ENCODE peak calls at places on chromosomes 3 and 15, in four cellular contexts. J, P, Q and C are unnamed samples.
A peak's percentile ranks its signal among the peaks of the same experiment; 100 is the strongest.

GRCh38 chr3:4401441-4401840 is 65.6 kb downstream of the SUMF1 start:
- DNase-seq in J (no peak), P (no peak), Q (no peak), C (no peak)

GRCh38 chr3:168117853-168118313 is 22.2 kb upstream of the GOLIM4 start:
- DNase-seq in J (no peak), P (no peak), Q (no peak), C (no peak)

GRCh38 chr3:140505256-140505655 is 172.6 kb upstream of the TRIM42 start:
- DNase-seq in J (no peak), P (no peak), Q (peak; percentile 21), C (no peak)

GRCh38 chr15:80970018-80970657 is 19.5 kb downstream of the MESD start:
- DNase-seq in J (no peak), P (peak; percentile 48), Q (peak; percentile 5), C (no peak)

GRCh38 chr3:30511524-30512278 is 94.7 kb upstream of the TGFBR2 start:
- DNase-seq in J (no peak), P (peak; percentile 31), Q (peak; percentile 30), C (no peak)

GRCh38 chr3:87855626-87856025 is 203.2 kb downstream of the CGGBP1 start:
- DNase-seq in J (no peak), P (no peak), Q (no peak), C (no peak)

GRCh38 chr3:193228206-193228605 is 12.8 kb upstream of the PLAAT1 start:
- DNase-seq in J (no peak), P (no peak), Q (no peak), C (no peak)

GRCh38 chr15:72809329-72809728 is 25.8 kb upstream of the ADPGK start:
- DNase-seq in J (no peak), P (no peak), Q (no peak), C (no peak)

GRCh38 chr3:115399751-115400150 is 223.6 kb upstream of the GAP43 start:
- DNase-seq in J (no peak), P (no peak), Q (no peak), C (no peak)

GRCh38 chr15:64014995-64015394 is 31.3 kb downstream of the DAPK2 start:
- DNase-seq in J (no peak), P (no peak), Q (peak; percentile 70), C (no peak)

GRCh38 chr3:105527949-105528348 is 161.2 kb downstream of the ALCAM start:
- DNase-seq in J (no peak), P (no peak), Q (no peak), C (no peak)

GRCh38 chr3:59839283-59839682 is 789.5 kb upstream of the CFAP20DC start:
- DNase-seq in J (no peak), P (no peak), Q (no peak), C (no peak)

GRCh38 chr15:92682772-92683510 is 27.4 kb upstream of the FAM174B start:
- DNase-seq in J (no peak), P (no peak), Q (no peak), C (no peak)

GRCh38 chr3:57127849-57128566 is 37.1 kb downstream of the IL17RD start:
- DNase-seq in J (no peak), P (no peak), Q (no peak), C (no peak)

GRCh38 chr15:74978503-74978902 is 16.9 kb upstream of the SCAMP5 start:
- DNase-seq in J (no peak), P (no peak), Q (no peak), C (no peak)

GRCh38 chr3:139302084-139302800 is 41.6 kb upstream of the MRPS22 start:
- DNase-seq in J (no peak), P (peak; percentile 3), Q (peak; percentile 33), C (no peak)

GRCh38 chr3:86782271-86782670 is 208.7 kb downstream of the VGLL3 start:
- DNase-seq in J (no peak), P (no peak), Q (no peak), C (no peak)

GRCh38 chr3:167057586-167057985 is 322.5 kb downstream of the ZBBX start:
- DNase-seq in J (no peak), P (no peak), Q (no peak), C (no peak)

GRCh38 chr3:17442332-17443049 is 299.9 kb downstream of the TBC1D5 start:
- DNase-seq in J (no peak), P (no peak), Q (no peak), C (no peak)

GRCh38 chr3:27963519-27963918 is 241.4 kb upstream of the EOMES start:
- DNase-seq in J (no peak), P (no peak), Q (no peak), C (no peak)

GRCh38 chr3:11452988-11453847 is 181.0 kb downstream of the ATG7 start:
- DNase-seq in J (no peak), P (no peak), Q (no peak), C (no peak)

GRCh38 chr3:13544293-13544831 is 4.6 kb upstream of the FBLN2 start:
- DNase-seq in J (no peak), P (no peak), Q (no peak), C (no peak)

GRCh38 chr3:101379695-101380376 is 59.5 kb upstream of the IMPG2 start:
- DNase-seq in J (no peak), P (no peak), Q (no peak), C (no peak)

GRCh38 chr15:29968099-29968892 is 114.5 kb upstream of the GOLGA8J start:
- DNase-seq in J (peak; percentile 87), P (peak; percentile 10), Q (no peak), C (no peak)

GRCh38 chr15:66278061-66278460 is 15.3 kb upstream of the DIS3L start:
- DNase-seq in J (no peak), P (no peak), Q (no peak), C (no peak)

GRCh38 chr3:113212155-113212844 is 943 bp downstream of the BOC start:
- DNase-seq in J (no peak), P (peak; percentile 25), Q (no peak), C (peak; percentile 76)

DNA sequence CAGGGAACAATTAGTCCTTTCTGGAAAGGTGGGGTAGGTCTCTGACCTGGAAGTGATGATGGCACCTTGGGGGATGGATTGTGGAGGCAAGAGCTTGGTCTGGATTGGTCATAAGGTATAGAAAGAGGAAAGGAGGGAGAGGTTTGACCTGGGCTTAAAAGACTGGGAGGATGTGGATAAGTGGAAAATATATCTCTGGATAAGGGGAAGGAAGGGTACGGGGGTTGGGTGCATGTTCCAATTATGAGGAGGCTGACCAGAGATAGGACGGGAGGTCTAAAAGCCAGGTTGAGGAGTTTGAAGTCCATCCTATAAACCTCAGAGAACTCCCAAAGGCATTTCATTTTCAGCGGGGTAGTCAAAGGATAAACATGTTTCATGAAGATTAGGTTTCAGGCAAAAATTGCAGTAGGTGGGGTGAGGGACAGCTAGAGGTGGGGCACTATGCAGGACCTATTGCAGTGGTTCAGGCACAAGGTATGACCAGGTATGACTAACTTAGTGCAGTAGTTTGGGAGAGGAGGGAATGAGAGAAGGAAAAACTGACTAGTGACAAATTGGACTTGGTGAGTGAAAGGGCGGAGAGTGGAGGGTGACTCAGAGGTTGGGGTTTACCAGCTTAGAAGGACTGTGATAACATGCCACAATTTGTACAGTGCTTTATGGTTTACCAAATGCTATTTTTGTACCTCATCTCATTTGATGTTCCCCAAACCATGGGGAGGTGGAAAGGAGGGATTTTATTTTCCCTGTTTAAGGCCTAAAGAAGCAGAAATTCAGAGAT is 10.7 kb downstream of the PDE8A start:
- DNase-seq in J (no peak), P (no peak), Q (no peak), C (no peak)
- TF ChIP-seq POLR2AphosphoS5 in J (no peak), P (no peak), Q (no peak), C (no peak)

GRCh38 chr3:189132901-189133300 is 38.9 kb upstream of the TPRG1 start:
- DNase-seq in J (no peak), P (no peak), Q (no peak), C (no peak)
- H3K27ac ChIP-seq in J (no peak overlapping the region), P (no peak overlapping the region), Q (peak overlapping the region; percentile 13), C (peak overlapping the region; percentile 73)

DNA sequence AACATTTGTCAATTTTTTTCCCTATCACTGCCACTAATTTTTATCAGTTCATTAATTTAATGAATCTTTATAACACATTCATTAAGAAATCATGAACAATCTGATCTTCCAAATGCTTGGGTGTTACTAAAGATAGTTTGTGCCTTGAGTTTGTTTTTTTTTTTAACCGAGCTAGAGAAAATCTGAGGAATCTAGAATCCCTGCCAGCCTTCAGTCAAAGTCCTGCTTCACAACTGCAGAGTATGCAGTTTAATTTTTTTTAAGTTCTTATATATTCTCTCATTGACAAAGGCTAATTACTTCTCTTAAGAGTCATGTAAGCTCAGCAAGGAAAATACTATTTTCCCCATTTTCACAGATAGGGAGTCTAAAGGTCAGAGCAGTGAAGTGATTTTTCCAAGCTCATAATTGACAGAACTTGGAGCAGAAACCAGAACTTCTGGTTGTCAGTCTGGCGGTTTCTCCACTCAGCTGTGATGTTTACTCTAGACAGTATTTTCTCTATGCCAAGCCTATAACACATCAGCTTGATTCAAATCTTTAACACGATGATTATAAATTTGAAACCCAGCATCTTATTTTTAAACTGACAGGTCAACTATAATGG is 55.7 kb downstream of the TNIK start:
- DNase-seq in J (no peak), P (no peak), Q (no peak), C (no peak)
- TF ChIP-seq POLR2AphosphoS5 in J (no peak), P (no peak), Q (no peak), C (no peak)

GRCh38 chr3:48464713-48465221 is 18.2 kb downstream of the ATRIP start:
- DNase-seq in J (peak; percentile 71), P (no peak), Q (no peak), C (peak; percentile 75)
- H3K27ac ChIP-seq in J (peak overlapping the region; percentile 99), P (no peak overlapping the region), Q (peak overlapping the region; percentile 99), C (peak overlapping the region; percentile 99)

GRCh38 chr15:33543957-33544356 is 233.2 kb downstream of the RYR3 start:
- DNase-seq in J (no peak), P (no peak), Q (no peak), C (no peak)
- TF ChIP-seq POLR2AphosphoS5 in J (no peak), P (no peak), Q (no peak), C (no peak)

GRCh38 chr15:89400997-89401590 is 66.5 kb upstream of the POLG start:
- DNase-seq in J (no peak), P (no peak), Q (no peak), C (no peak)
- H3K27ac ChIP-seq in J (no peak overlapping the region), P (no peak overlapping the region), Q (no peak overlapping the region), C (peak overlapping the region; percentile 77)

GRCh38 chr3:176566757-176567156 is 630.5 kb downstream of the TBL1XR1 start:
- DNase-seq in J (no peak), P (no peak), Q (no peak), C (no peak)
- TF ChIP-seq POLR2AphosphoS5 in J (no peak), P (no peak), Q (no peak), C (no peak)

GRCh38 chr3:128617557-128618397 is 32.8 kb downstream of the RPN1 start:
- DNase-seq in J (peak; percentile 98), P (peak; percentile 98), Q (peak; percentile 96), C (peak; percentile 99)
- H3K27ac ChIP-seq in J (peak overlapping the region; percentile 73), P (peak overlapping the region; percentile 82), Q (peak overlapping the region; percentile 93), C (peak overlapping the region; percentile 91)